ENCODE peak calls at places on chromosomes 3 and 15, in eight cellular contexts. B is OCI-LY7, J is A673, V is psoas muscle, N is lower lobe of right lung, Q is Panc1, S is pancreas, C is uterus. H is an unnamed sample.
A peak's percentile ranks its signal among the peaks of the same experiment; 100 is the strongest.

GRCh38 chr3:99376926-99377325 is 261.5 kb upstream of the COL8A1 start:
- DNase-seq in B (no peak), J (no peak), V (no peak), N (no peak), Q (no peak), S (peak; percentile 21), C (no peak), H (no peak)

GRCh38 chr3:161150001-161150525 is 44.9 kb upstream of the B3GALNT1 start:
- DNase-seq in B (no peak), J (no peak), V (no peak), N (no peak), Q (no peak), S (no peak), C (no peak), H (no peak)

GRCh38 chr3:134622803-134623365 is 27.9 kb downstream of the KY start:
- DNase-seq in B (no peak), J (no peak), V (no peak), N (no peak), Q (no peak), S (no peak), C (no peak), H (no peak)

GRCh38 chr15:34708422-34708821 is 46.4 kb downstream of the GJD2 start:
- DNase-seq in B (peak; percentile 13), J (peak; percentile 52), V (no peak), N (no peak), Q (peak; percentile 28), S (no peak), C (no peak), H (no peak)

GRCh38 chr15:52808441-52808840 is 18.3 kb upstream of the ONECUT1 start:
- DNase-seq in B (no peak), J (no peak), V (no peak), N (no peak), Q (no peak), S (no peak), C (no peak), H (no peak)

GRCh38 chr3:84983490-84983889 is 24.7 kb downstream of the CADM2 start:
- DNase-seq in B (no peak), J (no peak), V (no peak), N (no peak), Q (no peak), S (no peak), C (no peak), H (no peak)

GRCh38 chr3:137020315-137020714 is 62.5 kb downstream of the IL20RB start:
- DNase-seq in B (no peak), J (no peak), V (no peak), N (no peak), Q (no peak), S (no peak), C (no peak), H (no peak)

GRCh38 chr15:57003418-57003817 is 85.0 kb downstream of the TCF12 start:
- DNase-seq in B (no peak), J (no peak), V (no peak), N (no peak), Q (peak; percentile 42), S (no peak), C (no peak), H (no peak)

GRCh38 chr3:107660316-107660976 is 137.7 kb downstream of the BBX start:
- DNase-seq in B (peak; percentile 59), J (peak; percentile 60), V (no peak), N (no peak), Q (no peak), S (no peak), C (no peak), H (no peak)

GRCh38 chr15:45521596-45522167 is 873 bp downstream of the SLC30A4 start:
- DNase-seq in B (peak; percentile 25), J (no peak), V (no peak), N (no peak), Q (no peak), S (no peak), C (no peak), H (no peak)

GRCh38 chr15:72082176-72082575 is 35.8 kb downstream of the MYO9A start:
- DNase-seq in B (no peak), J (no peak), V (no peak), N (no peak), Q (no peak), S (no peak), C (no peak), H (no peak)

GRCh38 chr3:129633751-129634481 is 27.4 kb upstream of the PLXND1 start:
- DNase-seq in B (no peak), J (no peak), V (no peak), N (no peak), Q (no peak), S (no peak), C (no peak), H (no peak)

GRCh38 chr15:73927476-73928240 is 1.4 kb downstream of the LOXL1 start:
- DNase-seq in B (no peak), J (peak; percentile 73), V (peak; percentile 60), N (peak; percentile 84), Q (no peak), S (peak; percentile 92), C (peak; percentile 61), H (peak; percentile 89)

GRCh38 chr15:55564347-55565145 is 23.6 kb downstream of the PYGO1 start:
- DNase-seq in B (no peak), J (no peak), V (no peak), N (no peak), Q (no peak), S (no peak), C (no peak), H (no peak)

GRCh38 chr3:23920151-23920655 is 3.3 kb downstream of the RPL15 start:
- DNase-seq in B (no peak), J (no peak), V (no peak), N (no peak), Q (no peak), S (no peak), C (no peak), H (no peak)

GRCh38 chr15:63778800-63779199 is 54.9 kb downstream of the HERC1 start:
- DNase-seq in B (no peak), J (no peak), V (no peak), N (no peak), Q (no peak), S (no peak), C (no peak), H (no peak)

GRCh38 chr15:94631608-94632007 is 400.2 kb downstream of the MCTP2 start:
- DNase-seq in B (peak; percentile 63), J (no peak), V (no peak), N (no peak), Q (no peak), S (no peak), C (no peak), H (no peak)

GRCh38 chr3:115436767-115437301 is 186.5 kb upstream of the GAP43 start:
- DNase-seq in B (no peak), J (peak; percentile 81), V (peak; percentile 12), N (no peak), Q (no peak), S (no peak), C (no peak), H (no peak)

DNA sequence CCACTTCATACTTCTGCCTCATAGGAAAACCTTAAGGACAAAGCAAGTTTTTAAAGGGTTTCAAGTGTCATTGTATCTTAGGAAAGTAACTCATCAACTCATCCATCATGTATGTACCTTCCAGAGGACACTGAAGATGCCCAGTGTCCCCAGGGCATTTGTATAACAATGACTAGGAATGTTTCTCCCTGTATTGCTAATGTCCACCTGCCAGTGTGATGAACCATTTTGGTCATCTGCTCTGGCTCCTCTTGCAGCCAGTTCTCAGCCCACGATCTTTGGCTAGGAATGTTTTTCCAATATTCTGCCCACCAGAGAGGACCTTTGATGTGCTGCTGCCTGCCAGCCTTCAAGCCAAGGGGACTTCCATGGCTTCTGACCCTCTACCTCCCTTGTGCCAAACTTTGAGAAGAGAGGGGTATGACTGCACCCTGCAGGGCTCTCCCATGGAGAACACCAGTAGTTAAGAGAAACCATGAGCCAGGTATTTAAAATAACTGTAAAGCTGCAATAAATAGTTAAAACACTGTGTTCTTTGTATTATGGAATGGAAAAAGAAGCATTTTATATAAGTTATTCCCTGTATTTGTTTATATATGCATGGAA is 11.4 kb downstream of the LMOD3 start:
- DNase-seq in B (no peak), J (no peak), V (no peak), N (no peak), Q (no peak), S (no peak), C (no peak), H (no peak)
- TF ChIP-seq CTCF in B (no peak), J (no peak), V (no peak), N (no peak), Q (no peak), S (no peak), C (no peak), H (no peak)

GRCh38 chr3:58383476-58383875 is 50.2 kb downstream of the PDHB start:
- DNase-seq in B (no peak), J (no peak), V (no peak), N (no peak), Q (no peak), S (no peak), C (no peak), H (no peak)
- H3K4me1 ChIP-seq in B (peaks cover 33% of the 10 kb centered on the region), J (peaks cover 24% of the 10 kb centered on the region), V (no peaks in the 10 kb centered on the region), N (peaks cover 25% of the 10 kb centered on the region), Q (peaks cover 20% of the 10 kb centered on the region), S (peaks cover 16% of the 10 kb centered on the region), C (no peaks in the 10 kb centered on the region), H (peaks cover 16% of the 10 kb centered on the region)

GRCh38 chr3:48015451-48016182 is 599 bp downstream of the MAP4 start:
- DNase-seq in B (no peak), J (peak; percentile 34), V (no peak), N (no peak), Q (no peak), S (no peak), C (no peak), H (no peak)
- H3K27ac ChIP-seq in B (no peak overlapping the region), J (peak overlapping the region; percentile 82), V (peak overlapping the region; percentile 88), N (no peak overlapping the region), Q (no peak overlapping the region), S (peak overlapping the region; percentile 77), C (peak overlapping the region; percentile 49), H (peak overlapping the region; percentile 78)

GRCh38 chr3:76566211-76566534 is 473.7 kb upstream of the ROBO2 start:
- DNase-seq in B (no peak), J (no peak), V (no peak), N (no peak), Q (no peak), S (no peak), C (no peak), H (no peak)

GRCh38 chr3:76565496-76566210 is 474.2 kb upstream of the ROBO2 start:
- DNase-seq in B (no peak), J (no peak), V (no peak), N (no peak), Q (no peak), S (no peak), C (no peak), H (no peak)

GRCh38 chr3:76566904-76567303 is 473.0 kb upstream of the ROBO2 start:
- DNase-seq in B (no peak), J (no peak), V (no peak), N (no peak), Q (no peak), S (no peak), C (no peak), H (no peak)

GRCh38 chr3:76576201-76576600 is 463.7 kb upstream of the ROBO2 start:
- DNase-seq in B (no peak), J (no peak), V (no peak), N (no peak), Q (no peak), S (no peak), C (no peak), H (no peak)

GRCh38 chr3:76570436-76571057 is 469.4 kb upstream of the ROBO2 start:
- DNase-seq in B (peak; percentile 8), J (peak; percentile 16), V (no peak), N (no peak), Q (no peak), S (no peak), C (no peak), H (no peak)
- TF ChIP-seq CTCF in B (peak; percentile 90), J (peak; percentile 61), V (peak; percentile 21), N (peak; percentile 64), Q (peak; percentile 58), S (peak; percentile 45), C (no peak), H (peak; percentile 31)

H was measured in kidney.